ENCODE peak calls at places on chromosome 1, in nine cellular contexts. C is MG63; X is activated CD4-positive, CD25-positive, alpha-beta regulatory T cell; J is effector memory CD4-positive, alpha-beta T cell; P is activated CD8-positive, alpha-beta T cell treated with anti-CD3 and anti-CD28 coated beads for 36 hours; R is activated CD8-positive, alpha-beta memory T cell treated with anti-CD3 and anti-CD28 coated beads, Interleukin-2, amount 10 ng/mL, durations not matched to agents 7 days and 5 days; N is NCI-H2081; E is right lobe of liver; M is NCI-H69. K is an unnamed sample.

GRCh38 chr1:68800182-68800581 is 303.3 kb upstream of the DEPDC1 start:
- DNase-seq in C (no peak), X (no peak), J (no peak), P (no peak), R (no peak), N (no peak), E (no peak), M (peak), K (no peak)

GRCh38 chr1:211551628-211552465 is 27.1 kb downstream of the SLC30A1 start:
- DNase-seq in C (peak), X (no peak), J (no peak), P (no peak), R (no peak), N (no peak), E (no peak), M (peak), K (no peak)

GRCh38 chr1:82565146-82565545 is 764.4 kb downstream of the ADGRL2 start:
- DNase-seq in C (peak), X (no peak), J (no peak), P (no peak), R (no peak), N (no peak), E (no peak), M (no peak), K (no peak)

GRCh38 chr1:21931171-21932093 is 5.7 kb downstream of the HSPG2 start:
- DNase-seq in C (peak), X (no peak), J (no peak), P (no peak), R (no peak), N (no peak), E (no peak), M (no peak), K (no peak)

GRCh38 chr1:161054232-161054631 is 8.5 kb upstream of the USF1 start:
- DNase-seq in C (no peak), X (no peak), J (no peak), P (no peak), R (no peak), N (no peak), E (no peak), M (no peak), K (no peak)

GRCh38 chr1:7902478-7903084 is 38.1 kb downstream of the TNFRSF9 start:
- DNase-seq in C (peak), X (peak), J (peak), P (peak), R (peak), N (peak), E (peak), M (peak), K (no peak)

GRCh38 chr1:205430631-205431305 is 8.9 kb upstream of the LEMD1 start:
- DNase-seq in C (peak), X (peak), J (no peak), P (peak), R (peak), N (no peak), E (no peak), M (no peak), K (peak)

GRCh38 chr1:46533179-46533864 is 18.1 kb downstream of the KNCN start:
- DNase-seq in C (peak), X (peak), J (peak), P (peak), R (peak), N (peak), E (no peak), M (peak), K (peak)

GRCh38 chr1:43274125-43274803 is 4.5 kb downstream of the TMEM125 start:
- DNase-seq in C (peak), X (no peak), J (no peak), P (peak), R (peak), N (peak), E (peak), M (peak), K (no peak)

GRCh38 chr1:244868484-244869363 is 4.4 kb upstream of the HNRNPU start:
- DNase-seq in C (no peak), X (no peak), J (no peak), P (no peak), R (no peak), N (no peak), E (no peak), M (no peak), K (no peak)

GRCh38 chr1:93775224-93775623 is 93.6 kb upstream of the BCAR3 start:
- DNase-seq in C (peak), X (no peak), J (no peak), P (no peak), R (no peak), N (no peak), E (no peak), M (peak), K (no peak)

GRCh38 chr1:7281821-7282220 is 489.3 kb upstream of the VAMP3 start:
- DNase-seq in C (peak), X (no peak), J (no peak), P (no peak), R (no peak), N (no peak), E (no peak), M (no peak), K (no peak)

GRCh38 chr1:55870076-55870475 is 654.9 kb upstream of the USP24 start:
- DNase-seq in C (no peak), X (no peak), J (no peak), P (no peak), R (no peak), N (no peak), E (no peak), M (no peak), K (no peak)

K was measured in activated gamma-delta T cell.